ENCODE peak calls at places on chromosomes 12 and 14, in four cellular contexts. One of them, this sample, is unnamed.

GRCh38 chr14:77638738-77639137 is 22.3 kb upstream of the SPTLC2 start:
- DNase-seq in AG04450: peak; percentile 76
- DNase-seq in PC-3: peak; percentile 82
- DNase-seq in CD8-positive, alpha-beta memory T cell: no peak
- DNase-seq in this sample: no peak

GRCh38 chr14:64934338-64934939 is 8.1 kb downstream of the GPX2 start:
- DNase-seq in PC-3: no peak
- DNase-seq in CD8-positive, alpha-beta memory T cell: no peak
- DNase-seq in AG04450: no peak
- DNase-seq in this sample: no peak

GRCh38 chr14:34220921-34221320 is 241.1 kb downstream of the SPTSSA start:
- DNase-seq in CD8-positive, alpha-beta memory T cell: no peak
- DNase-seq in AG04450: no peak
- DNase-seq in PC-3: no peak
- DNase-seq in this sample: no peak

GRCh38 chr14:33589334-33589733 is 361.5 kb downstream of the EGLN3 start:
- DNase-seq in PC-3: peak; percentile 98
- DNase-seq in CD8-positive, alpha-beta memory T cell: no peak
- DNase-seq in AG04450: no peak
- DNase-seq in this sample: no peak

GRCh38 chr14:100434033-100434601 is 111.0 kb downstream of the SLC25A47 start:
- DNase-seq in PC-3: no peak
- DNase-seq in CD8-positive, alpha-beta memory T cell: no peak
- DNase-seq in AG04450: no peak
- DNase-seq in this sample: no peak

GRCh38 chr12:132427999-132428871 is 61.7 kb upstream of the FBRSL1 start:
- DNase-seq in PC-3: no peak
- DNase-seq in CD8-positive, alpha-beta memory T cell: no peak
- DNase-seq in AG04450: no peak
- DNase-seq in this sample: no peak

GRCh38 chr14:77681196-77682157 is 26.3 kb downstream of the ALKBH1 start:
- DNase-seq in PC-3: peak; percentile 66
- DNase-seq in AG04450: no peak
- DNase-seq in CD8-positive, alpha-beta memory T cell: no peak
- DNase-seq in this sample: no peak

GRCh38 chr12:84198294-84198946 is 714.2 kb downstream of the SLC6A15 start:
- DNase-seq in AG04450: no peak
- DNase-seq in PC-3: no peak
- DNase-seq in CD8-positive, alpha-beta memory T cell: no peak
- DNase-seq in this sample: no peak

GRCh38 chr12:53750812-53751335 is 905 bp downstream of the CISTR start:
- DNase-seq in AG04450: no peak
- DNase-seq in PC-3: no peak
- DNase-seq in CD8-positive, alpha-beta memory T cell: no peak
- DNase-seq in this sample: no peak

GRCh38 chr12:108640802-108641445 is 7.2 kb upstream of the SELPLG start:
- DNase-seq in AG04450: no peak
- DNase-seq in CD8-positive, alpha-beta memory T cell: no peak
- DNase-seq in PC-3: peak; percentile 37
- DNase-seq in this sample: no peak

GRCh38 chr14:53696217-53696965 is 260.2 kb downstream of the BMP4 start:
- DNase-seq in PC-3: peak; percentile 55
- DNase-seq in CD8-positive, alpha-beta memory T cell: no peak
- DNase-seq in AG04450: no peak
- DNase-seq in this sample: no peak

GRCh38 chr14:40119321-40119720 is 687.1 kb upstream of the FBXO33 start:
- DNase-seq in CD8-positive, alpha-beta memory T cell: no peak
- DNase-seq in PC-3: peak; percentile 61
- DNase-seq in AG04450: no peak
- DNase-seq in this sample: no peak

GRCh38 chr12:23098110-23099049 is 473.4 kb downstream of the ETNK1 start:
- DNase-seq in CD8-positive, alpha-beta memory T cell: no peak
- DNase-seq in PC-3: no peak
- DNase-seq in AG04450: no peak
- DNase-seq in this sample: no peak

GRCh38 chr12:132164426-132164825 is 20.2 kb downstream of the NOC4L start:
- DNase-seq in PC-3: no peak
- DNase-seq in AG04450: no peak
- DNase-seq in CD8-positive, alpha-beta memory T cell: no peak
- DNase-seq in this sample: no peak

GRCh38 chr14:61479746-61480502 is 158.5 kb downstream of the PRKCH start:
- DNase-seq in CD8-positive, alpha-beta memory T cell: no peak
- DNase-seq in PC-3: peak; percentile 84
- DNase-seq in AG04450: no peak
- DNase-seq in this sample: no peak

GRCh38 chr12:5192727-5193126 is 149.0 kb downstream of the KCNA5 start:
- DNase-seq in PC-3: no peak
- DNase-seq in CD8-positive, alpha-beta memory T cell: no peak
- DNase-seq in AG04450: no peak
- DNase-seq in this sample: no peak

GRCh38 chr12:108060054-108060453 is 69.0 kb upstream of the WSCD2 start:
- DNase-seq in AG04450: no peak
- DNase-seq in CD8-positive, alpha-beta memory T cell: no peak
- DNase-seq in PC-3: no peak
- DNase-seq in this sample: no peak

GRCh38 chr12:132560831-132561783 is 49.3 kb downstream of the LRCOL1 start:
- DNase-seq in CD8-positive, alpha-beta memory T cell: peak; percentile 58
- DNase-seq in PC-3: peak; percentile 80
- DNase-seq in AG04450: peak; percentile 16
- DNase-seq in this sample: peak; percentile 53

GRCh38 chr12:64672925-64673409 is 62.7 kb downstream of the RASSF3 start:
- DNase-seq in PC-3: peak; percentile 42
- DNase-seq in AG04450: no peak
- DNase-seq in CD8-positive, alpha-beta memory T cell: peak; percentile 54
- DNase-seq in this sample: peak; percentile 51

GRCh38 chr12:88416155-88416554 is 164.1 kb downstream of the KITLG start:
- DNase-seq in AG04450: no peak
- DNase-seq in PC-3: no peak
- DNase-seq in CD8-positive, alpha-beta memory T cell: no peak
- DNase-seq in this sample: no peak

GRCh38 chr12:88419794-88420193 is 160.5 kb downstream of the KITLG start:
- DNase-seq in CD8-positive, alpha-beta memory T cell: no peak
- DNase-seq in AG04450: no peak
- DNase-seq in PC-3: peak; percentile 22
- DNase-seq in this sample: no peak

GRCh38 chr12:88417531-88417930 is 162.7 kb downstream of the KITLG start:
- DNase-seq in AG04450: no peak
- DNase-seq in PC-3: peak; percentile 54
- DNase-seq in CD8-positive, alpha-beta memory T cell: no peak
- DNase-seq in this sample: no peak

GRCh38 chr12:88418856-88419497 is 161.3 kb downstream of the KITLG start:
- DNase-seq in PC-3: peak; percentile 23
- DNase-seq in AG04450: no peak
- DNase-seq in CD8-positive, alpha-beta memory T cell: no peak
- DNase-seq in this sample: no peak

GRCh38 chr12:88416786-88417185 is 163.5 kb downstream of the KITLG start:
- DNase-seq in CD8-positive, alpha-beta memory T cell: no peak
- DNase-seq in AG04450: no peak
- DNase-seq in PC-3: peak; percentile 59
- DNase-seq in this sample: no peak
- H3K4me3 ChIP-seq in CD8-positive, alpha-beta memory T cell: no peak overlapping the region
- H3K4me3 ChIP-seq in AG04450: no peak overlapping the region
- H3K4me3 ChIP-seq in PC-3: no peak overlapping the region
- H3K4me3 ChIP-seq in this sample: no peak overlapping the region

DNA sequence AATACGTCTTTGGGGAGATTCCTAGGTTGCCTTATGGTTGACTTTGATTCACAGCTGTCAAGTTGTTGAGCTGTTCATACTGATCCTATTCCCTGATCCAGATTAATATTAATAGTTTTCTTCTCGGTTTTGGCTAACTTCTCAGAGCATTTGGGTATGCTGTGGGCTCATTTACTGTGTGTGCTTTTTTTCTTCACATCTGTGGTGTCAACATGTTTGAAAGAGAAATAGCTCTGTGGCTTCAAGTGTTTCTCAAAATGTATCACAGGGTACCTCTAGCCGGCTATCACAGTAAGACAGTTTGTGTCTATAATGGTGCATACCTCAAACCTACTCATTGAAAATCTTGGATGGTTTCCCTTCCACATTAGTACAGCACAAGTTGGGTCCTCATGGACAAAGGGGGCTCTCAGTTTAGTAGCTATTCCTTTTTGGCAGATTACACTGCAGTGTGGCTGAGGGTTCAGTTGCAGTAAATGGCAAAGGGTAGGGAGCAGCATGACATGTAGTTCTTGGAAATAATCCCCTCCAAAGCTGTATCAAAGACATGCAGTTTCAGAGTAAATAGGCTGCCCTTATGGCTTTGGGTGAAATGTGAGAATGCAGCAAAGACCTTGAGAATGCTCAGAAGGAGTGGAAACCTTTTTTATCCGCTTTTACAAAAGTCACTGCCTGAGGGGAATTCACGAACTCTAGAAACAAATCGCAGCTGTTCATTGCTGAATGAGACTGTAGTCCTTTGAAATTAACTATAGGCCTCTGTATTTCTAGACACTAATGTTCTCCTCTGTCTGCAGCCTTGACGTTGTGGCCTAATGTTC is 102.4 kb upstream of the ATF1 start:
- DNase-seq in PC-3: no peak
- DNase-seq in AG04450: no peak
- DNase-seq in CD8-positive, alpha-beta memory T cell: no peak
- DNase-seq in this sample: no peak
- H3K27me3 ChIP-seq in PC-3: no peaks in the 10 kb centered on the region
- H3K27me3 ChIP-seq in AG04450: no peaks in the 10 kb centered on the region
- H3K27me3 ChIP-seq in CD8-positive, alpha-beta memory T cell: no peaks in the 10 kb centered on the region
- H3K27me3 ChIP-seq in this sample: no peaks in the 10 kb centered on the region

DNA sequence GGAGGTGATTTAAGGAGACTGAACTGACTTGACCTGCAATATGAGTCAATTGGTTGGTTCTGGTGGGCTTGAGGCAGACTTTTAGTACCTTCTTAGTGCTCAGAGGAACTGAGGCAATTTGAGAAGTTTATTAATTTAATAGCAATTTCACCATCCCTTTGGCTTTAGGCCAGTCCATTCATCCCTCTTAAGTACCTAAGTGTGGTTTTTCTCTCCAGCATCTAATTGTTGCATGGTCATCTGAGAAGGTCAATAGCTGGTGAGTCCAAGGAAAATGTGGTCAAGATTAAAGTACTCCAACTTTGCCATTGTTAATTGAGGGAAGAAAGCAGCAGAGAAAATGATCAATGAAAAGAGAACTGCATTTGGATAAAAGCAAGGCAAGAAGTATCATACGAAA is 115.4 kb upstream of the DYRK2 start:
- DNase-seq in AG04450: no peak
- DNase-seq in CD8-positive, alpha-beta memory T cell: no peak
- DNase-seq in PC-3: no peak
- DNase-seq in this sample: no peak
- H3K27ac ChIP-seq in AG04450: no peak overlapping the region
- H3K27ac ChIP-seq in CD8-positive, alpha-beta memory T cell: no peak overlapping the region
- H3K27ac ChIP-seq in PC-3: no peak overlapping the region
- H3K27ac ChIP-seq in this sample: no peak overlapping the region

GRCh38 chr12:25384038-25384953 is 133.6 kb upstream of the KRAS start:
- DNase-seq in CD8-positive, alpha-beta memory T cell: no peak
- DNase-seq in PC-3: no peak
- DNase-seq in AG04450: no peak
- DNase-seq in this sample: no peak

GRCh38 chr12:25386823-25387134 is 136.1 kb upstream of the KRAS start:
- DNase-seq in PC-3: no peak
- DNase-seq in CD8-positive, alpha-beta memory T cell: no peak
- DNase-seq in AG04450: no peak
- DNase-seq in this sample: no peak

GRCh38 chr12:25388216-25388615 is 137.5 kb upstream of the KRAS start:
- DNase-seq in PC-3: peak; percentile 27
- DNase-seq in CD8-positive, alpha-beta memory T cell: no peak
- DNase-seq in AG04450: no peak
- DNase-seq in this sample: no peak

GRCh38 chr12:25384954-25385216 is 134.2 kb upstream of the KRAS start:
- DNase-seq in CD8-positive, alpha-beta memory T cell: no peak
- DNase-seq in PC-3: no peak
- DNase-seq in AG04450: no peak
- DNase-seq in this sample: no peak

DNA sequence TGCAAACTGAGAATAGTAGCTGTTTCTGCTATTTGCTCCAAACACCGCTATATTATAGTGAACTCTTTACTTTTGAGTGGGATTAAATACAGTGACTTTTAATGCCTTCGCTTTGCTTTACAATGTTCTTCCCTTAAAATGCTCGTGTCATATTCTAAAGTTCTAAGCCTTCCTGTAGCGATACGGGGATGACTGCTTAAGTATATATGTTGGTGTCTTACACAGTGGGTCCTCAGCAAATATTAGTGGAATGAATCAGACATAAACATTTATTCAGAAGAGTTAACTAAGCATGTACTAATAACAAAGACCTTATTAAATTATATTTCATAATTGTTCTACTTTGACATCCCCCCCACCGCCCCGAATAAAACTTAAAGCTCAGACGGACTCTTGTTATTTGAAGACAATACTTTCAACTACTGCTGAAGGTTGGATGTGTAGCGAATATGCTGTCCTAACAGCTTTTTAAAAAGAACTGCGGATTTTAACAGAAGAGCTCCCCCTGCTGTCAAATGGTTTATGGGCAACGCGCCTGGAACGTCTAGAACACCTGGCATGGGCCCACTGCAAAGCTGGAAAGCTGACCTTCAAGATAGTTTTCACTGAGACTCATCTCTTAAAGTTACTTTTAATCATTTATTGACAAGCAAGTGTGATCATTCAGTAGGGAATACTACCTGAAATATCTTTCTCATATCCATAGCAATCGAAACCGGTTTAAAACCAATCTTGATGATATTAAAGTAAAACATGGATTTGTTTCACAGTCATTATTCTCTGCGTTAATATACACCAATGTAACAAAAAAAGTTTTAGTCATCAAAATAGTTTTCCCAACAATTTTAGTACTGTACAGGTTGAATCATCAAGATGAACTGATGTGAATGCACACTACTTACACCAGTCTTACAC is 136.7 kb upstream of the KRAS start:
- DNase-seq in AG04450: peak; percentile 82
- DNase-seq in CD8-positive, alpha-beta memory T cell: peak; percentile 82
- DNase-seq in PC-3: peak; percentile 91
- DNase-seq in this sample: peak; percentile 85
- H3K4me3 ChIP-seq in AG04450: peak overlapping the region; percentile 82
- H3K4me3 ChIP-seq in CD8-positive, alpha-beta memory T cell: peak overlapping the region; percentile 95
- H3K4me3 ChIP-seq in PC-3: peak overlapping the region; percentile 89
- H3K4me3 ChIP-seq in this sample: no peak overlapping the region

GRCh38 chr12:2739069-2739468 is 55.7 kb upstream of the FKBP4 start:
- DNase-seq in CD8-positive, alpha-beta memory T cell: no peak
- DNase-seq in PC-3: no peak
- DNase-seq in AG04450: no peak
- DNase-seq in this sample: no peak
- H3K27me3 ChIP-seq in CD8-positive, alpha-beta memory T cell: no peaks in the 10 kb centered on the region
- H3K27me3 ChIP-seq in PC-3: peaks cover 52% of the 10 kb centered on the region
- H3K27me3 ChIP-seq in AG04450: peaks cover 33% of the 10 kb centered on the region
- H3K27me3 ChIP-seq in this sample: no peaks in the 10 kb centered on the region

GRCh38 chr14:98161366-98161765 is 1110.6 kb downstream of the BCL11B start:
- DNase-seq in AG04450: no peak
- DNase-seq in CD8-positive, alpha-beta memory T cell: no peak
- DNase-seq in PC-3: no peak
- DNase-seq in this sample: no peak

GRCh38 chr14:98160901-98161300 is 1111.1 kb downstream of the BCL11B start:
- DNase-seq in PC-3: no peak
- DNase-seq in AG04450: no peak
- DNase-seq in CD8-positive, alpha-beta memory T cell: no peak
- DNase-seq in this sample: no peak

GRCh38 chr14:98167253-98167652 is 1104.7 kb downstream of the BCL11B start:
- DNase-seq in CD8-positive, alpha-beta memory T cell: no peak
- DNase-seq in AG04450: no peak
- DNase-seq in PC-3: no peak
- DNase-seq in this sample: no peak

GRCh38 chr14:98163285-98163741 is 1108.7 kb downstream of the BCL11B start:
- DNase-seq in CD8-positive, alpha-beta memory T cell: no peak
- DNase-seq in AG04450: no peak
- DNase-seq in PC-3: no peak
- DNase-seq in this sample: no peak

GRCh38 chr14:98162829-98163228 is 1109.2 kb downstream of the BCL11B start:
- DNase-seq in PC-3: no peak
- DNase-seq in AG04450: no peak
- DNase-seq in CD8-positive, alpha-beta memory T cell: no peak
- DNase-seq in this sample: no peak
- H3K27ac ChIP-seq in PC-3: no peak overlapping the region
- H3K27ac ChIP-seq in AG04450: no peak overlapping the region
- H3K27ac ChIP-seq in CD8-positive, alpha-beta memory T cell: no peak overlapping the region
- H3K27ac ChIP-seq in this sample: no peak overlapping the region